ENCODE peak calls at places on chromosomes 16 and 17, in eight cellular contexts. S, M, X, J, W, I, T and R are unnamed samples.

GRCh38 chr16:76535-77272 is 1.3 kb upstream of the MPG start:
- DNase-seq in T (peak), J (no peak), S (no peak), X (no peak), I (peak), M (peak), W (peak), R (no peak)

GRCh38 chr16:73095885-73096341 is 48.0 kb upstream of the ZFHX3 start:
- DNase-seq in X (no peak), W (no peak), T (no peak), J (peak), I (no peak), M (no peak), S (no peak), R (no peak)

GRCh38 chr17:63474914-63475460 is 1.9 kb upstream of the ACE start:
- DNase-seq in W (no peak), J (no peak), X (no peak), S (no peak), I (no peak), M (no peak), T (no peak), R (no peak)

GRCh38 chr17:31582151-31582907 is 190.9 kb downstream of the RAB11FIP4 start:
- DNase-seq in X (no peak), I (no peak), M (peak), T (peak), W (no peak), S (peak), J (no peak), R (no peak)

GRCh38 chr16:6611535-6611934 is 721.1 kb upstream of the RBFOX1 start:
- DNase-seq in S (no peak), J (peak), W (no peak), T (no peak), X (no peak), I (no peak), M (no peak), R (no peak)

GRCh38 chr16:22948058-22948602 is 134.2 kb downstream of the HS3ST2 start:
- DNase-seq in M (peak), J (no peak), T (peak), X (no peak), S (peak), I (no peak), W (no peak), R (no peak)

GRCh38 chr16:67311607-67312449 is 14.7 kb downstream of the KCTD19 start:
- DNase-seq in I (peak), T (peak), S (no peak), W (peak), M (no peak), J (no peak), X (peak), R (no peak)

GRCh38 chr17:43994272-43995149 is 9.9 kb upstream of the NAGS start:
- DNase-seq in S (peak), M (peak), I (peak), T (peak), J (peak), W (peak), X (peak), R (peak)

GRCh38 chr17:19309701-19310100 is 52.8 kb downstream of the B9D1 start:
- DNase-seq in X (no peak), W (no peak), J (no peak), I (no peak), S (no peak), M (no peak), T (no peak), R (no peak)